ENCODE peak calls at places on chromosomes 4 and X, in nine cellular contexts. Y is GM12865; O is PC-3; X is HEK293T; L is heart left ventricle; J is kidney tubule cell; K is effector memory CD4-positive, alpha-beta T cell; T is HFFc6; G is putamen. R is an unnamed sample.

GRCh38 chrX:76555816-76556215 is 128.3 kb downstream of the MAGEE1 start:
- DNase-seq in Y (peak), X (peak), K (no peak), G (no peak), J (peak), T (peak), L (no peak), O (peak), R (no peak)

GRCh38 chrX:12788645-12789044 is 2.6 kb upstream of the PRPS2 start:
- DNase-seq in G (no peak), Y (no peak), J (no peak), L (no peak), O (no peak), X (no peak), K (no peak), T (no peak), R (no peak)

GRCh38 chr4:182107931-182108330 is 135.3 kb upstream of the TENM3 start:
- DNase-seq in G (no peak), X (no peak), J (no peak), L (no peak), O (no peak), K (no peak), Y (no peak), T (no peak), R (no peak)

GRCh38 chr4:120066182-120066524 is 495 bp downstream of the MAD2L1 start:
- DNase-seq in L (no peak), G (no peak), X (peak), O (peak), T (no peak), J (no peak), Y (peak), K (no peak), R (no peak)

GRCh38 chr4:103787057-103787456 is 67.3 kb upstream of the TACR3 start:
- DNase-seq in T (no peak), L (no peak), Y (no peak), X (no peak), K (no peak), G (no peak), J (no peak), O (no peak), R (no peak)

GRCh38 chr4:26330186-26330787 is 9.5 kb downstream of the RBPJ start:
- DNase-seq in L (no peak), J (peak), Y (peak), G (no peak), K (no peak), T (peak), O (peak), X (peak), R (peak)

GRCh38 chr4:186765138-186765537 is 41.5 kb upstream of the FAT1 start:
- DNase-seq in O (no peak), K (no peak), L (no peak), G (no peak), T (peak), X (peak), J (peak), Y (no peak), R (no peak)

GRCh38 chrX:129779747-129780146 is at the start of gene SASH3:
- DNase-seq in J (no peak), K (peak), T (no peak), O (no peak), X (no peak), Y (peak), L (peak), G (no peak), R (no peak)

GRCh38 chrX:150731795-150732194 is 38.6 kb downstream of the MTMR1 start:
- DNase-seq in J (peak), O (peak), Y (no peak), L (no peak), X (no peak), G (no peak), K (no peak), T (peak), R (peak)

GRCh38 chr4:177250056-177250696 is 59.5 kb upstream of the NEIL3 start:
- DNase-seq in L (peak), T (peak), G (peak), X (peak), K (peak), O (peak), Y (peak), J (peak), R (peak)

GRCh38 chr4:7845493-7846124 is 94.1 kb downstream of the AFAP1 start:
- DNase-seq in T (no peak), L (no peak), G (no peak), Y (no peak), J (no peak), K (no peak), O (no peak), X (no peak), R (no peak)

GRCh38 chrX:39835776-39836175 is 262.0 kb downstream of the BCOR start:
- DNase-seq in L (no peak), K (no peak), X (no peak), O (no peak), Y (no peak), G (no peak), J (no peak), T (no peak), R (no peak)

GRCh38 chrX:56812515-56813105 is 83.6 kb downstream of the NBDY start:
- DNase-seq in L (no peak), T (no peak), Y (peak), J (no peak), G (no peak), K (no peak), O (no peak), X (no peak), R (no peak)

GRCh38 chrX:150084474-150085229 is 146.4 kb upstream of the EOLA2 start:
- DNase-seq in K (no peak), O (peak), Y (no peak), X (no peak), T (peak), J (peak), G (no peak), L (no peak), R (peak)

R was measured in hepatic stellate cell.